ENCODE peak calls at places on chromosome 2, in six cellular contexts. One of them, this sample, is unnamed.

GRCh38 chr2:98334439-98335078 is 11.7 kb upstream of the CNGA3 start:
- DNase-seq in GM03348: peak
- DNase-seq in right cardiac atrium: no peak
- DNase-seq in frontal cortex: no peak
- DNase-seq in left cardiac atrium: no peak
- DNase-seq in MCF 10A: peak
- DNase-seq in this sample: no peak

GRCh38 chr2:32852821-32853220 is 93.9 kb upstream of the LTBP1 start:
- DNase-seq in right cardiac atrium: no peak
- DNase-seq in left cardiac atrium: no peak
- DNase-seq in MCF 10A: no peak
- DNase-seq in frontal cortex: no peak
- DNase-seq in GM03348: no peak
- DNase-seq in this sample: no peak

GRCh38 chr2:71370015-71370414 is 38.4 kb downstream of the ZNF638 start:
- DNase-seq in left cardiac atrium: no peak
- DNase-seq in frontal cortex: no peak
- DNase-seq in right cardiac atrium: no peak
- DNase-seq in GM03348: no peak
- DNase-seq in MCF 10A: no peak
- DNase-seq in this sample: no peak

GRCh38 chr2:3634631-3635091 is 23.3 kb upstream of the ALLC start:
- DNase-seq in left cardiac atrium: no peak
- DNase-seq in frontal cortex: no peak
- DNase-seq in GM03348: no peak
- DNase-seq in MCF 10A: no peak
- DNase-seq in right cardiac atrium: peak
- DNase-seq in this sample: peak

GRCh38 chr2:29015701-29016470 is 34.8 kb downstream of the TOGARAM2 start:
- DNase-seq in GM03348: no peak
- DNase-seq in left cardiac atrium: peak
- DNase-seq in MCF 10A: no peak
- DNase-seq in right cardiac atrium: peak
- DNase-seq in frontal cortex: no peak
- DNase-seq in this sample: peak

GRCh38 chr2:207328944-207329386 is 163.2 kb upstream of the KLF7 start:
- DNase-seq in MCF 10A: no peak
- DNase-seq in left cardiac atrium: no peak
- DNase-seq in frontal cortex: no peak
- DNase-seq in GM03348: no peak
- DNase-seq in right cardiac atrium: no peak
- DNase-seq in this sample: no peak

GRCh38 chr2:157839822-157840221 is 36.3 kb downstream of the ACVR1 start:
- DNase-seq in right cardiac atrium: no peak
- DNase-seq in frontal cortex: no peak
- DNase-seq in GM03348: no peak
- DNase-seq in left cardiac atrium: no peak
- DNase-seq in MCF 10A: no peak
- DNase-seq in this sample: no peak

GRCh38 chr2:29139152-29139551 is 23.9 kb downstream of the CLIP4 start:
- DNase-seq in MCF 10A: no peak
- DNase-seq in frontal cortex: no peak
- DNase-seq in right cardiac atrium: no peak
- DNase-seq in left cardiac atrium: no peak
- DNase-seq in GM03348: no peak
- DNase-seq in this sample: no peak

GRCh38 chr2:153360239-153360638 is 118.3 kb downstream of the RPRM start:
- DNase-seq in frontal cortex: no peak
- DNase-seq in GM03348: no peak
- DNase-seq in MCF 10A: no peak
- DNase-seq in right cardiac atrium: no peak
- DNase-seq in left cardiac atrium: no peak
- DNase-seq in this sample: no peak

This sample was measured in ovary.